ENCODE peak calls at places on chromosome 19, in eight cellular contexts. G, Q, Z, L, C, V, Y and S are unnamed samples. For H3K4me1, the result is how much of the 10 kb centered on the place peaks cover.

GRCh38 chr19:6218497-6219146 is 61.2 kb downstream of the MLLT1 start:
- ATAC-seq in G (peak), Q (peak), Z (peak), L (peak), C (peak), V (peak), Y (peak), S (peak)

GRCh38 chr19:18737954-18738351 is 53.2 kb downstream of the COMP start:
- ATAC-seq in G (no peak), Q (no peak), Z (peak), L (no peak), C (no peak), V (no peak), Y (no peak), S (no peak)

GRCh38 chr19:18503971-18504885 is 17.6 kb downstream of the ELL start:
- ATAC-seq in G (no peak), Q (peak), Z (peak), L (no peak), C (no peak), V (peak), Y (peak), S (peak)

GRCh38 chr19:14375055-14375581 is 6.1 kb upstream of the ADGRE5 start:
- ATAC-seq in G (no peak), Q (no peak), Z (no peak), L (peak), C (peak), V (no peak), Y (peak), S (peak)

GRCh38 chr19:53553159-53553558 is 15.2 kb downstream of the ZNF331 start:
- ATAC-seq in G (no peak), Q (no peak), Z (no peak), L (no peak), C (no peak), V (no peak), Y (peak), S (no peak)

GRCh38 chr19:38878575-38879399 is 712 bp upstream of the RINL start:
- ATAC-seq in G (peak), Q (no peak), Z (peak), L (no peak), C (no peak), V (peak), Y (peak), S (no peak)

GRCh38 chr19:1102407-1103106 is 1.2 kb upstream of the GPX4 start:
- ATAC-seq in G (no peak), Q (peak), Z (no peak), L (peak), C (peak), V (no peak), Y (peak), S (peak)

GRCh38 chr19:38142176-38143035 is 81.6 kb downstream of the DPF1 start:
- ATAC-seq in G (peak), Q (peak), Z (peak), L (peak), C (peak), V (peak), Y (peak), S (no peak)

GRCh38 chr19:51135004-51135403 is 7.1 kb upstream of the SIGLEC7 start:
- ATAC-seq in G (no peak), Q (no peak), Z (no peak), L (no peak), C (no peak), V (no peak), Y (no peak), S (no peak)

GRCh38 chr19:39154626-39155100 is 29.1 kb downstream of the PAK4 start:
- ATAC-seq in G (peak), Q (peak), Z (peak), L (peak), C (peak), V (peak), Y (no peak), S (no peak)

GRCh38 chr19:39307233-39307821 is 11.1 kb downstream of the IFNL1 start:
- ATAC-seq in G (no peak), Q (no peak), Z (peak), L (peak), C (peak), V (peak), Y (no peak), S (peak)

GRCh38 chr19:29886535-29886934 is 55.5 kb upstream of the URI1 start:
- ATAC-seq in G (no peak), Q (no peak), Z (no peak), L (no peak), C (no peak), V (no peak), Y (no peak), S (no peak)

GRCh38 chr19:1130801-1131717 is 27.3 kb downstream of the GPX4 start:
- ATAC-seq in G (peak), Q (no peak), Z (no peak), L (no peak), C (peak), V (peak), Y (peak), S (peak)

GRCh38 chr19:44954278-44954648 is 917 bp upstream of the CLPTM1 start:
- ATAC-seq in G (no peak), Q (no peak), Z (no peak), L (no peak), C (no peak), V (no peak), Y (peak), S (no peak)

GRCh38 chr19:18251587-18252369 is 22.5 kb downstream of the IQCN start:
- ATAC-seq in G (peak), Q (peak), Z (peak), L (peak), C (peak), V (peak), Y (peak), S (peak)

GRCh38 chr19:27776020-27776419 is 1436.9 kb downstream of the UQCRFS1 start:
- ATAC-seq in G (peak), Q (peak), Z (peak), L (peak), C (no peak), V (peak), Y (peak), S (no peak)

GRCh38 chr19:5991244-5991838 is 13.4 kb upstream of the RANBP3 start:
- ATAC-seq in G (no peak), Q (no peak), Z (no peak), L (no peak), C (no peak), V (no peak), Y (no peak), S (no peak)

GRCh38 chr19:3024870-3025515 is 4.1 kb downstream of the TLE2 start:
- ATAC-seq in G (peak), Q (no peak), Z (peak), L (no peak), C (no peak), V (peak), Y (no peak), S (no peak)

GRCh38 chr19:34305221-34306058 is 51.1 kb downstream of the GARRE1 start:
- ATAC-seq in G (no peak), Q (no peak), Z (no peak), L (no peak), C (no peak), V (peak), Y (no peak), S (no peak)

GRCh38 chr19:40610396-40611064 is 9.4 kb downstream of the LTBP4 start:
- ATAC-seq in G (no peak), Q (no peak), Z (no peak), L (peak), C (peak), V (peak), Y (peak), S (peak)

GRCh38 chr19:11279505-11280236 is 16.3 kb upstream of the TSPAN16 start:
- ATAC-seq in G (no peak), Q (no peak), Z (no peak), L (no peak), C (no peak), V (no peak), Y (peak), S (no peak)
- TF ChIP-seq POLR2AphosphoS5 in G (no peak), Q (no peak), Z (no peak), L (no peak), C (no peak), V (no peak), Y (no peak), S (no peak)

GRCh38 chr19:16118489-16119033 is 6.9 kb downstream of the RAB8A start:
- ATAC-seq in G (no peak), Q (no peak), Z (no peak), L (no peak), C (peak), V (no peak), Y (peak), S (no peak)
- H3K4me1 ChIP-seq in G (under half), Q (under half), Z (under half), L (under half), C (under half), V (under half), Y (half or more), S (under half)

DNA sequence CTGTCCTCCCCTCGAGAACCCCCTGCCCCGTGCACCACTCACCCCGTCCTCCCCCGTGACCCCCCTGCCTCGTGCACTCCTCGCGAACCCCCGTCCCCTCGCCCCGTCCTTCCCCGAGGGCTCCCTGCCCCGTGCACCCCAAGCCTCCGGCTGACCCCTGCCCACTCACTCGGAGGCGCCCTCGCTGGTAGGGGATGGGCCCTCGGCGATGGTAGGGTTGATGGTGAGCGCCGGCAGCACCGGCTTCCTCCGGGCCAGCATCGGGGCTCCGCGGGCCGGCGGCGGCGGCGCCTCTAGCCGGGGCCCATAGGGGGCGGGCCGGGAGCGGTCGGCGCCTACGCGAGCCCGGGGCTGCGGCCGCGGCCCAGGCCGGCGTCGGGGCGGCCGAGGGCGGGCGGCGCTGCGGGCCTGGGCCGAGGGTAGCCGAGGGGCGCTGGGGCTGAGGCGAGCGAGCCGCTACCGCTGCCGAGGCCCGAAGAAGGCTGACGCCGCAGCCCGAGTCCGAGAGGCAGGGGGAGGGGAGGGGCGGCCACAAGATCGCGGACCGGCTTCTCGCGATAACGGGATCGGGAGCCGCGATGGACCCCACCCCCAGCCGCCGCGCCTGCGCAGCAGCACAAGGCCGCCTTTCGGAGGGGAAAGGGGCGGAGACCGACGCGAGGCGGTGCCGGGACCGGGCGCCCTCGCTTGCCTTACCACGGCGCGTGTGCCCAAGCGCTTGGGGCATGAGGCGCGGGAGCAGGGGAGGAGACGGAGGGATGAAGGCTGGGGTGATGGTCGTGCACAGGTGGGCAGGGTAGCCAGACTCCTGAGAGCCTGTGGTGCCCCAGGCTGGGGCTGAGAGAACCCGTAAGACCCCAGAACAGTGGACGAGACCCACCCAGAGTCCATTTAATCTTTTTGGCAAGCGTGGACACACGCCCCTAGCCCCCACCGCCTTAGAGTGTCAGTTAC is at the start of gene MAP2K2:
- ATAC-seq in G (peak), Q (peak), Z (peak), L (peak), C (peak), V (peak), Y (peak), S (peak)
- H3K4me3 ChIP-seq in G (peak), Q (peak), Z (peak), L (peak), C (peak), V (peak), Y (peak), S (peak)

GRCh38 chr19:23203841-23204344 is 46.3 kb downstream of the ZNF724 start:
- ATAC-seq in G (peak), Q (no peak), Z (no peak), L (no peak), C (no peak), V (peak), Y (no peak), S (peak)
- TF ChIP-seq POLR2AphosphoS5 in G (no peak), Q (no peak), Z (no peak), L (no peak), C (no peak), V (peak), Y (no peak), S (no peak)